ENCODE peak calls at places on chromosome 9, in ten cellular contexts. M, G, A, R, N, B, D, P, C and O are unnamed samples.

GRCh38 chr9:88692837-88693236 is 157.9 kb downstream of the NXNL2 start:
- DNase-seq in M (no peak), G (no peak), A (no peak), R (no peak), N (no peak), B (no peak), D (no peak), P (no peak), C (no peak), O (no peak)

GRCh38 chr9:37956423-37956820 is 52.5 kb upstream of the SLC25A51 start:
- DNase-seq in M (no peak), G (no peak), A (no peak), R (no peak), N (no peak), B (no peak), D (no peak), P (no peak), C (no peak), O (no peak)

GRCh38 chr9:124381073-124381945 is 33.9 kb downstream of the PSMB7 start:
- DNase-seq in M (no peak), G (no peak), A (no peak), R (no peak), N (no peak), B (no peak), D (no peak), P (no peak), C (no peak), O (no peak)

GRCh38 chr9:34892886-34893285 is 65.2 kb upstream of the PHF24 start:
- DNase-seq in M (no peak), G (no peak), A (no peak), R (no peak), N (no peak), B (no peak), D (no peak), P (no peak), C (no peak), O (no peak)

GRCh38 chr9:126108240-126108639 is 218.4 kb upstream of the MVB12B start:
- DNase-seq in M (no peak), G (no peak), A (peak), R (no peak), N (peak), B (peak), D (peak), P (no peak), C (no peak), O (peak)

GRCh38 chr9:124863371-124863831 is 1.5 kb downstream of the ARPC5L start:
- DNase-seq in M (no peak), G (no peak), A (no peak), R (no peak), N (no peak), B (no peak), D (no peak), P (no peak), C (no peak), O (no peak)

GRCh38 chr9:76703270-76703669 is 61.0 kb upstream of the PCA3 start:
- DNase-seq in M (no peak), G (no peak), A (no peak), R (no peak), N (no peak), B (no peak), D (no peak), P (no peak), C (no peak), O (no peak)

GRCh38 chr9:131234799-131235479 is 41.4 kb downstream of the FAM78A start:
- DNase-seq in M (no peak), G (no peak), A (no peak), R (no peak), N (no peak), B (no peak), D (no peak), P (no peak), C (no peak), O (no peak)

GRCh38 chr9:35859310-35859994 is 10.7 kb downstream of the OR13J1 start:
- DNase-seq in M (no peak), G (no peak), A (no peak), R (no peak), N (peak), B (no peak), D (no peak), P (peak), C (no peak), O (no peak)

GRCh38 chr9:136351237-136351800 is 12.2 kb downstream of the DNLZ start:
- DNase-seq in M (no peak), G (no peak), A (no peak), R (no peak), N (no peak), B (no peak), D (no peak), P (no peak), C (no peak), O (no peak)

GRCh38 chr9:21871256-21871975 is 69.0 kb downstream of the MTAP start:
- DNase-seq in M (no peak), G (no peak), A (no peak), R (no peak), N (no peak), B (no peak), D (no peak), P (no peak), C (no peak), O (no peak)

GRCh38 chr9:136824496-136825225 is 16.9 kb downstream of the RABL6 start:
- DNase-seq in M (no peak), G (no peak), A (no peak), R (no peak), N (no peak), B (no peak), D (no peak), P (no peak), C (no peak), O (no peak)

GRCh38 chr9:135215571-135216161 is 128.2 kb downstream of the OLFM1 start:
- DNase-seq in M (no peak), G (no peak), A (no peak), R (peak), N (no peak), B (no peak), D (no peak), P (no peak), C (no peak), O (no peak)

GRCh38 chr9:17614246-17614645 is 35.4 kb downstream of the SH3GL2 start:
- DNase-seq in M (no peak), G (no peak), A (no peak), R (no peak), N (no peak), B (no peak), D (no peak), P (no peak), C (no peak), O (no peak)

GRCh38 chr9:37329576-37329975 is 92.9 kb upstream of the GRHPR start:
- DNase-seq in M (no peak), G (no peak), A (no peak), R (peak), N (no peak), B (no peak), D (peak), P (no peak), C (no peak), O (no peak)

GRCh38 chr9:87343816-87344438 is 153.7 kb upstream of the DAPK1 start:
- DNase-seq in M (no peak), G (no peak), A (no peak), R (no peak), N (no peak), B (no peak), D (no peak), P (no peak), C (no peak), O (no peak)

GRCh38 chr9:19174127-19174921 is 47.0 kb upstream of the PLIN2 start:
- DNase-seq in M (no peak), G (no peak), A (peak), R (peak), N (peak), B (peak), D (peak), P (no peak), C (no peak), O (peak)

GRCh38 chr9:128902351-128903078 is 18.3 kb upstream of the PHYHD1 start:
- DNase-seq in M (peak), G (peak), A (no peak), R (no peak), N (no peak), B (no peak), D (no peak), P (peak), C (peak), O (peak)

GRCh38 chr9:107174441-107174840 is 108.6 kb upstream of the RAD23B start:
- DNase-seq in M (no peak), G (no peak), A (no peak), R (no peak), N (no peak), B (no peak), D (no peak), P (no peak), C (no peak), O (no peak)

GRCh38 chr9:91775011-91775707 is 174.9 kb downstream of the ROR2 start:
- DNase-seq in M (peak), G (peak), A (peak), R (peak), N (peak), B (peak), D (peak), P (peak), C (no peak), O (peak)

GRCh38 chr9:135320943-135321342 is 158.6 kb upstream of the PPP1R26 start:
- DNase-seq in M (no peak), G (no peak), A (no peak), R (no peak), N (peak), B (peak), D (no peak), P (no peak), C (no peak), O (no peak)

GRCh38 chr9:6024035-6024554 is 8.7 kb upstream of the RANBP6 start:
- DNase-seq in M (no peak), G (no peak), A (no peak), R (no peak), N (peak), B (no peak), D (no peak), P (no peak), C (no peak), O (peak)

GRCh38 chr9:12224449-12224848 is 468.7 kb upstream of the TYRP1 start:
- DNase-seq in M (no peak), G (no peak), A (no peak), R (no peak), N (no peak), B (no peak), D (no peak), P (no peak), C (no peak), O (no peak)

GRCh38 chr9:126291925-126292324 is 34.7 kb upstream of the MVB12B start:
- DNase-seq in M (no peak), G (no peak), A (no peak), R (no peak), N (no peak), B (no peak), D (no peak), P (no peak), C (no peak), O (no peak)

GRCh38 chr9:99720455-99721050 is 101.1 kb upstream of the NR4A3 start:
- DNase-seq in M (no peak), G (no peak), A (no peak), R (no peak), N (no peak), B (no peak), D (no peak), P (no peak), C (peak), O (no peak)

GRCh38 chr9:36964791-36965190 is 69.3 kb downstream of the PAX5 start:
- DNase-seq in M (no peak), G (no peak), A (peak), R (no peak), N (no peak), B (no peak), D (no peak), P (no peak), C (no peak), O (no peak)

GRCh38 chr9:94805585-94805984 is 79.1 kb downstream of the AOPEP start:
- DNase-seq in M (no peak), G (no peak), A (no peak), R (no peak), N (no peak), B (no peak), D (peak), P (no peak), C (peak), O (peak)

GRCh38 chr9:131627846-131628820 is 82.8 kb downstream of the PRRT1B start:
- DNase-seq in M (peak), G (peak), A (no peak), R (no peak), N (peak), B (no peak), D (no peak), P (peak), C (no peak), O (no peak)

GRCh38 chr9:78133751-78134150 is 102.1 kb upstream of the CEP78 start:
- DNase-seq in M (no peak), G (no peak), A (no peak), R (no peak), N (no peak), B (no peak), D (no peak), P (no peak), C (no peak), O (peak)